ENCODE peak calls at places on chromosomes 2 and 18, in seven cellular contexts. D is hepatocyte; N is thyroid gland; Y is right lobe of liver; H is PC-3; B is thoracic aorta; K is CD8-positive, alpha-beta T cell. R is an unnamed sample. For H3K36me3, the result is how much of the 10 kb centered on the place peaks cover.

GRCh38 chr2:14941151-14941631 is 308.7 kb downstream of the LRATD1 start:
- DNase-seq in D (peak), N (no peak), Y (no peak), H (no peak), B (no peak), K (no peak), R (peak)

GRCh38 chr2:190607014-190607597 is 41.8 kb upstream of the NAB1 start:
- DNase-seq in D (no peak), N (no peak), Y (no peak), H (peak), B (no peak), K (no peak), R (no peak)

GRCh38 chr2:172806426-172807008 is 70.9 kb downstream of the RAPGEF4 start:
- DNase-seq in D (peak), N (no peak), Y (no peak), H (peak), B (no peak), K (no peak), R (peak)

GRCh38 chr2:31219131-31219969 is 2.0 kb upstream of the CAPN14 start:
- DNase-seq in D (no peak), N (no peak), Y (no peak), H (no peak), B (no peak), K (no peak), R (no peak)

GRCh38 chr2:224142397-224143312 is 103.6 kb upstream of the SERPINE2 start:
- DNase-seq in D (no peak), N (no peak), Y (no peak), H (peak), B (no peak), K (no peak), R (no peak)

GRCh38 chr2:219876931-219877330 is 249.5 kb downstream of the SLC4A3 start:
- DNase-seq in D (no peak), N (no peak), Y (no peak), H (no peak), B (no peak), K (no peak), R (no peak)

GRCh38 chr2:191041418-191042161 is 27.6 kb upstream of the STAT1 start:
- DNase-seq in D (peak), N (peak), Y (no peak), H (peak), B (no peak), K (no peak), R (no peak)

GRCh38 chr18:24364177-24364576 is 33.4 kb downstream of the OSBPL1A start:
- DNase-seq in D (no peak), N (no peak), Y (no peak), H (no peak), B (no peak), K (no peak), R (no peak)

GRCh38 chr2:65175894-65176527 is 46.1 kb upstream of the RAB1A start:
- DNase-seq in D (no peak), N (no peak), Y (no peak), H (no peak), B (no peak), K (no peak), R (no peak)

GRCh38 chr2:39227628-39228412 is 15.9 kb downstream of the CDKL4 start:
- DNase-seq in D (peak), N (peak), Y (peak), H (peak), B (no peak), K (peak), R (peak)

GRCh38 chr2:234309431-234309830 is 187.4 kb downstream of the ARL4C start:
- DNase-seq in D (no peak), N (no peak), Y (no peak), H (no peak), B (no peak), K (no peak), R (no peak)

GRCh38 chr2:178363252-178363651 is 87.7 kb downstream of the PRKRA start:
- DNase-seq in D (no peak), N (peak), Y (peak), H (peak), B (no peak), K (no peak), R (no peak)

GRCh38 chr2:217709496-217710217 is 293.1 kb downstream of the TNS1 start:
- DNase-seq in D (no peak), N (no peak), Y (no peak), H (peak), B (no peak), K (no peak), R (peak)

GRCh38 chr18:33123852-33124251 is 316.7 kb downstream of the CCDC178 start:
- DNase-seq in D (no peak), N (no peak), Y (no peak), H (no peak), B (no peak), K (no peak), R (no peak)

GRCh38 chr18:32287873-32288272 is 98.0 kb downstream of the MEP1B start:
- DNase-seq in D (no peak), N (no peak), Y (no peak), H (no peak), B (no peak), K (no peak), R (no peak)

GRCh38 chr2:28134262-28134812 is 243.8 kb downstream of the BABAM2 start:
- DNase-seq in D (peak), N (peak), Y (peak), H (peak), B (no peak), K (no peak), R (peak)

GRCh38 chr2:240394549-240394948 is 40.9 kb upstream of the GPC1 start:
- DNase-seq in D (no peak), N (no peak), Y (no peak), H (no peak), B (no peak), K (no peak), R (peak)

GRCh38 chr2:62187246-62187645 is 8.7 kb upstream of the B3GNT2 start:
- DNase-seq in D (no peak), N (no peak), Y (no peak), H (no peak), B (no peak), K (no peak), R (no peak)

GRCh38 chr2:240567872-240568677 is at the start of gene RNPEPL1:
- DNase-seq in D (peak), N (peak), Y (peak), H (peak), B (no peak), K (peak), R (peak)

GRCh38 chr18:68969027-68969426 is 171.1 kb downstream of the CCDC102B start:
- DNase-seq in D (no peak), N (no peak), Y (no peak), H (no peak), B (no peak), K (no peak), R (no peak)

GRCh38 chr18:59547691-59548182 is 149.5 kb downstream of the CCBE1 start:
- DNase-seq in D (peak), N (peak), Y (no peak), H (no peak), B (no peak), K (no peak), R (peak)

GRCh38 chr2:69645026-69645425 is 1.5 kb upstream of the AAK1 start:
- DNase-seq in D (no peak), N (no peak), Y (no peak), H (peak), B (no peak), K (peak), R (no peak)

GRCh38 chr18:6963452-6964097 is 154.0 kb downstream of the LAMA1 start:
- DNase-seq in D (no peak), N (no peak), Y (no peak), H (no peak), B (no peak), K (no peak), R (no peak)

GRCh38 chr2:207133862-207134519 is 31.8 kb downstream of the KLF7 start:
- DNase-seq in D (peak), N (peak), Y (no peak), H (peak), B (peak), K (no peak), R (peak)

GRCh38 chr2:135662088-135662487 is 79.6 kb upstream of the UBXN4 start:
- DNase-seq in D (peak), N (no peak), Y (no peak), H (no peak), B (no peak), K (no peak), R (no peak)

GRCh38 chr18:24128700-24129099 is 10.2 kb upstream of the CABYR start:
- DNase-seq in D (no peak), N (no peak), Y (no peak), H (no peak), B (no peak), K (no peak), R (no peak)

GRCh38 chr2:157897106-157897971 is 21.2 kb upstream of the ACVR1 start:
- DNase-seq in D (no peak), N (no peak), Y (no peak), H (no peak), B (no peak), K (peak), R (no peak)

GRCh38 chr2:174625031-174625430 is 27.4 kb upstream of the WIPF1 start:
- DNase-seq in D (no peak), N (no peak), Y (no peak), H (no peak), B (no peak), K (no peak), R (no peak)

GRCh38 chr2:197878792-197879191 is 74.4 kb downstream of the PLCL1 start:
- DNase-seq in D (no peak), N (no peak), Y (no peak), H (no peak), B (no peak), K (no peak), R (no peak)

GRCh38 chr2:188695953-188696352 is 278.2 kb upstream of the COL3A1 start:
- DNase-seq in D (no peak), N (no peak), Y (no peak), H (peak), B (no peak), K (no peak), R (no peak)

GRCh38 chr2:54456526-54457325 is 599 bp downstream of the SPTBN1 start:
- DNase-seq in D (peak), N (peak), Y (peak), H (peak), B (no peak), K (no peak), R (peak)

DNA sequence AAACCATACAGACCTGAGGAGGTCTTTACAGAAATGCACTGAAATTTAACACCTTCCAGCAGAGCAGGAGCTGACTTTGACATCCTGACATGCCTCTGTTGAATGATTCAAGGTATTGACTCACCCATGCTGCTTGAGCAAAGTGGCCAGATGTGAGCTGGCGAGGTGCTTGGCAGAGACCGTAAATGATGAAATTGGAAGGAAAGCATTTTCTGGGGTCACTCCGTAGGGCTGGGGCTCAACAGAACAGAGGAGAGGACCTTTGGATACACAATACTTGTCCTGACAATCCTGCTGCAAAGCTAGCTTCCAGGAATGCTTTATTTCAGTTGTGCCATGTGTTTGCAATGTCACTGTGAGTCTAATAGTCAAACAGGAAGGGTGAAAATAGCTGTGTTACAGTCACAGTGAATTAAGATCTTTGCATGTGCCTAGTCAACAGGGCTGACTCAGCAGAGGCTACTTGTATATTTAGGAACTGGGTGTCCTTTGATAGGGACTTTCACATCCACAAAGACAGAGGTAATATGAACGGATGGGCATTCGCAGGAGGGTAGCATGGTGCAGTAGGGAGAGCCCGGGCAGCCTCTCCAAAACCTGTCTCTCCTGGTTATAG is 31.6 kb upstream of the NCK2 start:
- DNase-seq in D (peak), N (no peak), Y (no peak), H (peak), B (no peak), K (no peak), R (no peak)
- H3K27ac ChIP-seq in D (peak), N (no peak), Y (no peak), H (peak), B (no peak), K (no peak), R (no peak)

DNA sequence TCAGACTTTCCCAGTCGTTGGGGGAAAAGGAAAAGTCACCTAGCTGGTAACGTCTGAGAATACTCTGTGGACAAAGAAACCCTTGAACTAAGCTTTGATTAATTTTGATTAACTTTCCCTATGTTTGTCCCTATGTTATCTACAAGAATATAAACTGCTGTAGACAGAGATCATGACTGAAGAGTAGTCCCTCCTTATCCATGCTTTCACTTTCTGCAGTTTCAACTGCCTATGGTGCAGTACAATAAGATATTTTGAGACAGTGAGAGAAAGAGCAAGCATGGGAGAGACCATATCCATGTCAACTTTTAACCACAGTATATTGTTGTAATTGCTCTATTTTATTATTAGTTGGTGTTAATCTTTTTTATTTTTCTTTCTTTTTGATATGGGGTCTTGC is 31.8 kb downstream of the TXNL1 start:
- DNase-seq in D (no peak), N (no peak), Y (no peak), H (no peak), B (no peak), K (no peak), R (no peak)
- H3K36me3 ChIP-seq in D (under half), N (under half), Y (under half), H (half or more), B (under half), K (under half), R (under half)

GRCh38 chr2:170744248-170745002 is 25.8 kb upstream of the ERICH2 start:
- DNase-seq in D (peak), N (no peak), Y (peak), H (no peak), B (no peak), K (no peak), R (no peak)
- H3K4me3 ChIP-seq in D (no peak), N (no peak), Y (peak), H (no peak), B (no peak), K (no peak), R (no peak)

DNA sequence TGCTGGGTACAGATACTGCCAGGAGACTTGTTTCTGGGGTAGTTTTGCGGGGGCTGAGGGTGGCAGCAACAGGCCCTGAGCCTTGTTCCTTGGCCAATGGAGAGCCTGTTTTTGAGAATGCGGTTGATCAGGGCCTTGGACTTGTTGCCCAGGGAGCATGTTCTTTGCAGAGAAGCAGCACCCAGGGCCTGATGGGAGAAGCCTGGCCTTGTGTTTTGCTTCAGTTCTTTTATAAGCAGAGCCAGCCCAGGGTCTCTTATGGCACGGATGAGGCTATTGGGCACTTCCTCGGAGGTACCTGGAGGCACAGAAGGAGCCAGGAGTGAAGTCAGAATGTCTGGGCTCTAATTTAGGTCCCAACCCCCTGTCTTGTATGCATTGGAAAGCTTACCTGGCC is 85.1 kb upstream of the MCFD2 start:
- DNase-seq in D (no peak), N (peak), Y (no peak), H (no peak), B (no peak), K (no peak), R (no peak)
- H3K27ac ChIP-seq in D (no peak), N (peak), Y (no peak), H (no peak), B (no peak), K (no peak), R (peak)

GRCh38 chr2:99382163-99382562 is 45.0 kb downstream of the EIF5B start:
- DNase-seq in D (no peak), N (no peak), Y (no peak), H (no peak), B (no peak), K (no peak), R (no peak)
- H3K36me3 ChIP-seq in D (under half), N (under half), Y (under half), H (half or more), B (under half), K (under half), R (under half)

GRCh38 chr2:101706121-101706818 is 8.8 kb downstream of the MAP4K4 start:
- DNase-seq in D (no peak), N (no peak), Y (no peak), H (no peak), B (no peak), K (no peak), R (no peak)
- H3K4me3 ChIP-seq in D (no peak), N (no peak), Y (no peak), H (no peak), B (no peak), K (peak), R (no peak)

GRCh38 chr2:74887445-74887951 is 53.6 kb downstream of the HK2 start:
- DNase-seq in D (no peak), N (no peak), Y (no peak), H (peak), B (no peak), K (no peak), R (no peak)

GRCh38 chr2:74891136-74891764 is 57.3 kb downstream of the HK2 start:
- DNase-seq in D (no peak), N (no peak), Y (no peak), H (no peak), B (no peak), K (no peak), R (no peak)

GRCh38 chr2:74890711-74891110 is 56.8 kb downstream of the HK2 start:
- DNase-seq in D (no peak), N (no peak), Y (no peak), H (no peak), B (no peak), K (no peak), R (no peak)

GRCh38 chr2:74887961-74888670 is 54.2 kb downstream of the HK2 start:
- DNase-seq in D (no peak), N (no peak), Y (no peak), H (peak), B (no peak), K (no peak), R (no peak)

DNA sequence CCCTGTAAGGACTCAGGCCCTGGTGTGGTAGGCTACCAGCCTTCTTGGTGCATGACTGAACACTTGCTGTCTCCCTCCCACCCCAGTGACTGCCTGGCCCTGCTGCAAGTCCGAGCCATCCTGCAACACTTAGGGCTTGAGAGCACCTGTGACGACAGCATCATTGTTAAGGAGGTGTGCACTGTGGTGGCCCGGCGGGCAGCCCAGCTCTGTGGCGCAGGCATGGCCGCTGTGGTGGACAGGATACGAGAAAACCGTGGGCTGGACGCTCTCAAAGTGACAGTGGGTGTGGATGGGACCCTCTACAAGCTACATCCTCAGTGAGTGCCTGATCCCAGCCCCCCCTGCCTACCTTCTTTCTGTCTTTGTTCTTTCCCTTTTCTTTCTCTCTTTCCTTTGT is 55.2 kb downstream of the HK2 start:
- DNase-seq in D (no peak), N (no peak), Y (no peak), H (no peak), B (no peak), K (no peak), R (no peak)
- H3K27ac ChIP-seq in D (no peak), N (no peak), Y (no peak), H (peak), B (no peak), K (no peak), R (no peak)

R was measured in testis.